ENCODE peak calls at places on chromosome 22, in four cellular contexts. K, A, C and Z are unnamed samples.

GRCh38 chr22:35743466-35743865 is 25.8 kb downstream of the APOL5 start:
- DNase-seq in K (no peak), A (peak; percentile 33), C (no peak), Z (no peak)

GRCh38 chr22:44755956-44756361 is 3.6 kb downstream of the ARHGAP8 start:
- DNase-seq in K (no peak), A (no peak), C (no peak), Z (no peak)

GRCh38 chr22:24694971-24695928 is 79.3 kb downstream of the PIWIL3 start:
- DNase-seq in K (no peak), A (no peak), C (no peak), Z (no peak)

GRCh38 chr22:31022516-31022915 is 53.5 kb downstream of the TUG1 start:
- DNase-seq in K (no peak), A (no peak), C (no peak), Z (no peak)

GRCh38 chr22:25896098-25896497 is 154.1 kb downstream of the MYO18B start:
- DNase-seq in K (no peak), A (no peak), C (no peak), Z (no peak)

GRCh38 chr22:36387914-36388864 is at the start of gene MYH9:
- DNase-seq in K (peak; percentile 100), A (peak; percentile 100), C (peak; percentile 100), Z (peak; percentile 100)

GRCh38 chr22:30863161-30863833 is 105.3 kb downstream of the MORC2 start:
- DNase-seq in K (no peak), A (no peak), C (no peak), Z (peak; percentile 52)

GRCh38 chr22:25564979-25565677 is 653 bp downstream of the GRK3 start:
- DNase-seq in K (peak; percentile 24), A (no peak), C (peak; percentile 38), Z (no peak)

GRCh38 chr22:29799217-29799680 is 32.1 kb downstream of the UQCR10 start:
- DNase-seq in K (peak; percentile 91), A (peak; percentile 95), C (peak; percentile 95), Z (peak; percentile 76)

GRCh38 chr22:30837531-30837930 is 131.0 kb downstream of the MORC2 start:
- DNase-seq in K (no peak), A (no peak), C (no peak), Z (no peak)

GRCh38 chr22:49803134-49803533 is 24.5 kb downstream of the BRD1 start:
- DNase-seq in K (no peak), A (no peak), C (no peak), Z (no peak)

GRCh38 chr22:33380789-33381530 is 322.8 kb upstream of the SYN3 start:
- DNase-seq in K (no peak), A (peak; percentile 57), C (no peak), Z (no peak)

GRCh38 chr22:50548046-50548912 is 2.6 kb downstream of the KLHDC7B start:
- DNase-seq in K (no peak), A (no peak), C (no peak), Z (no peak)

GRCh38 chr22:26673485-26673884 is 16.1 kb downstream of the MIAT start:
- DNase-seq in K (no peak), A (peak; percentile 12), C (no peak), Z (no peak)

GRCh38 chr22:30332994-30333706 is 6.4 kb upstream of the TBC1D10A start:
- DNase-seq in K (no peak), A (no peak), C (no peak), Z (no peak)

DNA sequence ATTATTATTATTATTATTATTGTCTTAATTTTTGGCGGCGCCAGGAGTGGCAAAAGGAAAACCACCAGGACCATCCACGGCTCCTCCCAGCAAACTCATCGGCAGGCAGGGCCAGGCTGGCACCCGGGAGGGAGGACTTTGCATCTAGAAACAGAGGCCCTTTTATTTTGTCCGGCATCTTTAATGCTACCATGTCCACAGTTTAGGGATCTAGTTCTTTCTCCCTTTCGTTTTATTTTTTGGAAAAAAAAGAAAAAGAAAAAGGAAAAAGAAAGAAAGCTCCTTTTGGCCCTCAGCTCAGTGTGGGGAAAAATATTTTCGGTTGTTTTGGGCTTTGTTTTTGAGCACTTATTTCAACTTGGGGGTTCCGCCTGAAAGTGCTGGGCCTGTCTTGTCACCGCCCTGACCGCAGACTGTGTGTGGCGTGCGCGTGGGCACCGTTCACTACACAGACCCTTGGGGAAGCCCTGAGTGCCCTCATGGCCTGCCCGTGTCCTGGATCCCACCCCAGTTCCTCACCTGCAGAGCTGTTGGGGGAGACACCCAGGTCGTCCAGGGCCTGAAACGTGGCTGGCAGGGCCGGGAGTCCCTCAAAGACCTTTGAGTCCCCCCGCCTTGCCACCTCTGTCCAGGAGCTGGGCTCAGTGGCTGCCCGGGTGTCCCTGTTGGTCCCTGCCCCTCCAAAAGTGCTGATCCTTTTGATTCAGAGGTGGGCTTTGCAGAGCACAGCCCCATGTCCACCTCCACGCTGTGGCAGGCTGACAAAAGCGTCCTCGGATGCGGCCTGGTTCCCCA is 69.1 kb upstream of the PPARA start:
- DNase-seq in K (peak; percentile 46), A (no peak), C (peak; percentile 36), Z (peak; percentile 66)
- H3K4me1 ChIP-seq in K (peaks cover 27% of the 10 kb centered on the region), A (peaks cover 26% of the 10 kb centered on the region), C (peaks cover 51% of the 10 kb centered on the region), Z (peaks cover 20% of the 10 kb centered on the region)

GRCh38 chr22:42947211-42947990 is 67.5 kb downstream of the PACSIN2 start:
- DNase-seq in K (no peak), A (no peak), C (peak; percentile 69), Z (peak; percentile 63)

GRCh38 chr22:42950281-42950680 is 64.7 kb downstream of the PACSIN2 start:
- DNase-seq in K (no peak), A (no peak), C (no peak), Z (no peak)

GRCh38 chr22:42951093-42951710 is 63.7 kb downstream of the PACSIN2 start:
- DNase-seq in K (no peak), A (no peak), C (no peak), Z (no peak)

GRCh38 chr22:42948205-42948804 is 66.6 kb downstream of the PACSIN2 start:
- DNase-seq in K (no peak), A (no peak), C (no peak), Z (no peak)

DNA sequence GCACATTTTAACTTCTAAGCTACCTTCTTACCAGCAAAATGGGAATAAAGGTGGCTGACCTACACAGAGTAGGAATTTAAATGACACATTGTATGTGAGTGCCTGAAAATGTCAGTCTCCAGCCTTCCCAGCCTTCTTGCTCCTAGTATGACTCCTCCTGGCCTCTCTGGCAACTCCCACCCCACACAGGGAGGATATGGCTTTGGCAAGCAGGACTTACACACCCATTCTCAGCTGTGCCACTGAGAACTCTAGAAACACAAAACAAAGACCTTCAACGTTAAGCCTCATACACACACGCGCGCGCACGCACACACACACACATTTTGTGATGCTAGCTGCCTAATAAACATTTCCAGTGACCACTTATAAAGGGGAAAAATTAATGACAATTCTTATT is 65.8 kb downstream of the PACSIN2 start:
- DNase-seq in K (no peak), A (peak; percentile 74), C (peak; percentile 69), Z (peak; percentile 70)
- H3K4me1 ChIP-seq in K (no peaks in the 10 kb centered on the region), A (peaks cover 9% of the 10 kb centered on the region), C (peaks cover 39% of the 10 kb centered on the region), Z (peaks cover 63% of the 10 kb centered on the region)

GRCh38 chr22:38311331-38311635 is 6.0 kb downstream of the CSNK1E start:
- DNase-seq in K (no peak), A (no peak), C (no peak), Z (no peak)

GRCh38 chr22:38310518-38311330 is 6.5 kb downstream of the CSNK1E start:
- DNase-seq in K (no peak), A (no peak), C (no peak), Z (no peak)

GRCh38 chr22:38308791-38309498 is 8.3 kb downstream of the CSNK1E start:
- DNase-seq in K (no peak), A (no peak), C (no peak), Z (no peak)

GRCh38 chr22:38312261-38312800 is 4.9 kb downstream of the CSNK1E start:
- DNase-seq in K (no peak), A (peak; percentile 49), C (no peak), Z (no peak)

DNA sequence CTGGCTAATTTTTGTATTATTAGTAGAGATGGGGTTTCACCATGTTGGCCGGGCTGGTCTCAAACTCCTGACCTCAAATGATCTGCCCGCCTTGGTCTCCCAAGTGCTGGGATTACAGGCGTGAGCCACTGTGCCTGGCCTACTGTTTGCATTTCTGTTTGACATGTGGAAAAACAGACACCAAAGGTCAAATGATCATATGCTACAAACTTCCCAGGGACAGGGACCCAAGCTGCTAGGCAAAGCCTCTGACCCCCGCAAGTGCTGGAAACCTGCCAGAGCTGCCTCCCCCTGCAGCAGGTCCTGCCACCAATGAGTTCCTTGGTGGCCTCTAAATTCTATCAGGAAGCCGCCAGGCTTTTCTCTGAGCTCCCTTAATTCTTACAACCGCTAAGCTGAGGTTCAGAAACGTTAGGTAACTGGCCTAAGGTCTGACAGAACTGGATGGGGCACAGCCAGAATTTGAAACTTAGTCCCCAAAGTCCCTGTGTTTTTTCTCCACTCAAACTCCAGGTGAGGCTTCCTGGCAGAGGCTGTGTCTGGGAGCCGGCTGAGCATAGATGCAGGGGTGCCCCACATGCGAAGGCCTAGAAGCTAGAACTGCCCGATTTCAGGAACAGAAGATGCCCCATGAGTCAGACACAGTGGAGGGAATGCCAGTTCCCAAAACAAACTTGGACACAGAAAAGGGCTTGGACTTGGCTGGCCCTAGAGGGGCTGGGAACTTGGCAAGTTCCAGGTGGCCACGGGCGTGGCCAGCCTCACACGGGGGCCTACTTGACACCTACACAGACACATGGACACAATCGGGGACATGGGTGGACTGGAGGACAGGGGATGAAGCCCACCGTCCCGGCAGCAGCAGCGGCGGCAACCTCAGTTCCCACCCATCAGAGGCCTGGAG is 7.4 kb downstream of the CSNK1E start:
- DNase-seq in K (no peak), A (peak; percentile 42), C (no peak), Z (no peak)
- H3K4me1 ChIP-seq in K (peaks cover 32% of the 10 kb centered on the region), A (peaks cover 60% of the 10 kb centered on the region), C (peaks cover 73% of the 10 kb centered on the region), Z (peaks cover 65% of the 10 kb centered on the region)

GRCh38 chr22:21964234-21964633 is 11.6 kb upstream of the PPM1F start:
- DNase-seq in K (no peak), A (no peak), C (no peak), Z (no peak)

GRCh38 chr22:21963790-21964211 is 11.2 kb upstream of the PPM1F start:
- DNase-seq in K (no peak), A (no peak), C (no peak), Z (no peak)

GRCh38 chr22:21963286-21963685 is 10.6 kb upstream of the PPM1F start:
- DNase-seq in K (no peak), A (no peak), C (no peak), Z (no peak)

GRCh38 chr22:21965762-21966288 is 13.2 kb upstream of the PPM1F start:
- DNase-seq in K (no peak), A (no peak), C (no peak), Z (no peak)

DNA sequence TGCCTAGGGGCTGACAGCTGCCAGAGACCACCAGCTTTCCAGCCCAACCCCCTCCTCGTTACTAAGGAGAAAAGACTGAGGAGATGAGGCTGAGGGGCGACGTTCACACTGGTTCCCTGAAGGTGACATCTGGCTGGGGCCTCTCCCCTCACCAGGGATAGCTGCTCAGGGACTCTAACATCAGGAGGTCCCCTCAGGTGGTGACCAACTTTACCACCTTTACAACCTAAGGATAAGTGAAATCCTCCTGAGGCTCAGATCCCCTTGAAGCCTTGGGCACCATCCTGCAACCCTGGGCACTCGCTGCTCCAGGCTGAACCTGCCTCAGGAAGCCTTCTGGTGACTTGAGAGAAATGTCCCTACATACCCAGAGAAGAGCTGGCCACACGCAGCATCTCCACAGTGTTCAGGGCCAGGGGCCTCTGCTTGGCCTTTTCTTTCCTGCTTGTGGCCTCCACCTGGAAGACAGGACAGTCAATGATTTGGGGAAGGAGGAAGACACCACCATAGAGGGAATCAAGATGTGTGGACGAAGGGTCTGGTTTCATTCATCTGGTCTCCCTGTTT is 12.4 kb upstream of the PPM1F start:
- DNase-seq in K (no peak), A (no peak), C (no peak), Z (no peak)
- H3K4me1 ChIP-seq in K (no peaks in the 10 kb centered on the region), A (no peaks in the 10 kb centered on the region), C (no peaks in the 10 kb centered on the region), Z (no peaks in the 10 kb centered on the region)